ENCODE peak calls at places on chromosomes 7 and 10, in eight cellular contexts. R is stimulated activated CD4-positive, alpha-beta T cell treated with anti-CD3 and anti-CD28 coated beads, TNF-alpha, amount 100 ng/mL, for 1 hour; Y is neural progenitor cell; V is CD8-positive, alpha-beta T cell; H is Panc1; S is AG08395; K is HCEC 1CT; W is activated CD8-positive, alpha-beta memory T cell treated with anti-CD3 and anti-CD28 coated beads, Interleukin-2, amount 10 ng/mL, durations not matched to agents 7 days and 5 days. T is an unnamed sample.

GRCh38 chr10:48266528-48266927 is 8.0 kb downstream of the FRMPD2 start:
- DNase-seq in H (no peak), W (no peak), S (no peak), R (no peak), Y (no peak), V (no peak), K (no peak), T (no peak)

GRCh38 chr7:107372298-107372697 is 97.6 kb upstream of the GPR22 start:
- DNase-seq in K (peak; percentile 84), W (no peak), S (peak; percentile 49), Y (no peak), V (no peak), H (no peak), R (no peak), T (no peak)

GRCh38 chr7:91491868-91492267 is 227.6 kb downstream of the FZD1 start:
- DNase-seq in V (no peak), K (no peak), Y (no peak), S (no peak), W (no peak), H (no peak), R (no peak), T (no peak)

GRCh38 chr7:95435422-95435780 is 573 bp upstream of the PON2 start:
- DNase-seq in K (no peak), W (no peak), V (no peak), Y (no peak), R (no peak), S (no peak), H (no peak), T (no peak)

GRCh38 chr10:804191-804781 is 114.8 kb upstream of the DIP2C start:
- DNase-seq in Y (no peak), V (no peak), K (no peak), H (no peak), S (no peak), R (no peak), W (no peak), T (no peak)

GRCh38 chr7:452230-452751 is 67.4 kb downstream of the PDGFA start:
- DNase-seq in K (no peak), V (no peak), H (no peak), R (no peak), S (peak; percentile 69), W (no peak), Y (peak; percentile 75), T (no peak)

GRCh38 chr10:125992244-125992643 is 95.9 kb downstream of the FANK1 start:
- DNase-seq in S (no peak), Y (peak; percentile 22), H (no peak), K (no peak), V (no peak), W (no peak), R (no peak), T (no peak)

GRCh38 chr10:87552248-87552914 is 47.7 kb downstream of the MINPP1 start:
- DNase-seq in K (peak; percentile 56), H (no peak), Y (no peak), V (no peak), S (no peak), W (no peak), R (no peak), T (no peak)

GRCh38 chr7:130896898-130897514 is 163.0 kb upstream of the KLF14 start:
- DNase-seq in W (peak; percentile 82), K (peak; percentile 73), Y (peak; percentile 85), H (no peak), V (peak; percentile 51), S (peak; percentile 60), R (peak; percentile 51), T (peak; percentile 50)

GRCh38 chr7:40843338-40844026 is 708.7 kb downstream of the SUGCT start:
- DNase-seq in Y (no peak), K (no peak), R (no peak), V (no peak), H (no peak), W (no peak), S (peak; percentile 24), T (no peak)

GRCh38 chr10:90960355-90960814 is 39.5 kb upstream of the ANKRD1 start:
- DNase-seq in R (no peak), H (no peak), Y (no peak), W (no peak), S (peak; percentile 90), V (no peak), K (peak; percentile 98), T (no peak)

GRCh38 chr7:15175103-15175502 is 272.6 kb upstream of the DGKB start:
- DNase-seq in S (no peak), V (no peak), R (no peak), K (no peak), W (no peak), H (no peak), Y (no peak), T (no peak)

GRCh38 chr10:29722777-29723176 is 88.0 kb upstream of the SVIL start:
- DNase-seq in K (no peak), S (no peak), Y (no peak), R (no peak), H (no peak), V (no peak), W (no peak), T (no peak)

GRCh38 chr7:78081888-78082287 is 283.3 kb downstream of the PHTF2 start:
- DNase-seq in Y (peak; percentile 26), K (no peak), H (no peak), V (no peak), S (no peak), R (no peak), W (no peak), T (no peak)

T was measured in activated naive CD4-positive, alpha-beta T cell.